ENCODE peak calls at places on chromosomes 4 and X, in six cellular contexts. S is mucosa of gallbladder, D is GM12891, A is C1 segment of cervical spinal cord, P is fibroblast of pulmonary artery, I is iris pigment epithelial cell. J is an unnamed sample.

GRCh38 chrX:109624641-109625311 is at the start of gene KCNE5:
- DNase-seq in S (no peak), A (no peak), D (no peak), I (no peak), P (no peak), J (no peak)

GRCh38 chr4:25229804-25230203 is 4.0 kb upstream of the PI4K2B start:
- DNase-seq in P (no peak), D (no peak), I (no peak), A (no peak), S (no peak), J (no peak)

GRCh38 chr4:110170861-110171260 is 27.6 kb downstream of the ELOVL6 start:
- DNase-seq in S (no peak), D (no peak), P (no peak), A (no peak), I (no peak), J (no peak)

GRCh38 chr4:183355405-183355804 is 33.2 kb upstream of the CLDN24 start:
- DNase-seq in I (peak), A (no peak), S (no peak), D (no peak), P (peak), J (no peak)

GRCh38 chr4:69025999-69026387 is 70.3 kb upstream of the UGT2B7 start:
- DNase-seq in I (no peak), D (no peak), A (no peak), P (no peak), S (no peak), J (no peak)

GRCh38 chr4:56051049-56051709 is 102.4 kb downstream of the CEP135 start:
- DNase-seq in P (no peak), A (no peak), D (no peak), I (no peak), S (no peak), J (no peak)

GRCh38 chr4:22389240-22389871 is 126.5 kb downstream of the ADGRA3 start:
- DNase-seq in I (peak), P (peak), S (peak), D (peak), A (peak), J (peak)

GRCh38 chr4:28421221-28421620 is 1560.6 kb downstream of the STIM2 start:
- DNase-seq in I (no peak), A (no peak), P (no peak), D (no peak), S (no peak), J (no peak)

GRCh38 chr4:45453258-45453841 is 670.5 kb downstream of the GABRG1 start:
- DNase-seq in A (no peak), S (no peak), D (peak), I (peak), P (peak), J (no peak)

GRCh38 chrX:86002076-86002896 is 45.1 kb downstream of the CHM start:
- DNase-seq in P (peak), S (peak), D (no peak), I (peak), A (no peak), J (no peak)

GRCh38 chrX:10158279-10158939 is 1.6 kb downstream of the CLCN4 start:
- DNase-seq in P (no peak), I (peak), D (no peak), S (no peak), A (peak), J (no peak)

GRCh38 chr4:170581969-170582368 is 492.2 kb upstream of the AADAT start:
- DNase-seq in S (no peak), P (no peak), I (no peak), A (no peak), D (no peak), J (no peak)

GRCh38 chr4:76666940-76667532 is 230.9 kb downstream of the SOWAHB start:
- DNase-seq in I (no peak), D (no peak), A (no peak), S (no peak), P (no peak), J (no peak)

GRCh38 chr4:18840499-18840898 is 818.9 kb upstream of the LCORL start:
- DNase-seq in I (peak), P (no peak), D (no peak), S (no peak), A (no peak), J (no peak)

GRCh38 chr4:3830774-3831528 is 64.8 kb downstream of the ADRA2C start:
- DNase-seq in A (no peak), S (no peak), I (no peak), D (no peak), P (no peak), J (no peak)

GRCh38 chrX:112766774-112767173 is 73.9 kb downstream of the AMOT start:
- DNase-seq in I (no peak), A (no peak), S (no peak), D (no peak), P (no peak), J (no peak)

GRCh38 chr4:186360551-186360950 is 94.6 kb downstream of the F11 start:
- DNase-seq in S (no peak), I (no peak), D (no peak), A (no peak), P (no peak), J (no peak)

GRCh38 chr4:139416073-139416673 is 37.7 kb upstream of the RAB33B start:
- DNase-seq in I (peak), D (no peak), S (peak), A (no peak), P (peak), J (peak)

GRCh38 chrX:72306851-72307645 is 1.3 kb upstream of the CITED1 start:
- DNase-seq in S (peak), I (peak), P (peak), A (peak), D (no peak), J (no peak)

GRCh38 chrX:146154191-146154590 is 336.6 kb downstream of the SLITRK2 start:
- DNase-seq in S (no peak), P (no peak), A (no peak), I (no peak), D (no peak), J (no peak)

GRCh38 chr4:69524708-69525107 is 29.0 kb upstream of the UGT2B4 start:
- DNase-seq in D (no peak), S (no peak), P (peak), A (no peak), I (peak), J (no peak)

J was measured in HFF-Myc.